ENCODE peak calls at places on chromosomes 13 and 19, in five cellular contexts. N is HCT116, J is aorta, F is coronary artery, Q is GM12865. V is an unnamed sample.

GRCh38 chr13:75091707-75092106 is 390.3 kb downstream of the TBC1D4 start:
- DNase-seq in N (no peak), J (no peak), F (no peak), Q (peak), V (no peak)

GRCh38 chr13:45522571-45522970 is 57.8 kb downstream of the COG3 start:
- DNase-seq in N (no peak), J (no peak), F (no peak), Q (no peak), V (no peak)

GRCh38 chr13:101785858-101786257 is 333.4 kb downstream of the ITGBL1 start:
- DNase-seq in N (peak), J (no peak), F (no peak), Q (peak), V (peak)

GRCh38 chr13:95535243-95535642 is 17.3 kb upstream of the CLDN10 start:
- DNase-seq in N (peak), J (no peak), F (no peak), Q (peak), V (no peak)

GRCh38 chr19:13099073-13099999 is 3.3 kb downstream of the LYL1 start:
- DNase-seq in N (no peak), J (peak), F (no peak), Q (peak), V (peak)

GRCh38 chr19:13505761-13506549 is at the start of gene CACNA1A:
- DNase-seq in N (no peak), J (no peak), F (no peak), Q (no peak), V (no peak)

GRCh38 chr13:59367467-59367866 is 796.3 kb downstream of the DIAPH3 start:
- DNase-seq in N (no peak), J (no peak), F (no peak), Q (no peak), V (no peak)

GRCh38 chr19:31913103-31913710 is 432.2 kb upstream of the ZNF507 start:
- DNase-seq in N (no peak), J (no peak), F (no peak), Q (no peak), V (no peak)

GRCh38 chr13:39159393-39159792 is 121.1 kb downstream of the NHLRC3 start:
- DNase-seq in N (no peak), J (no peak), F (no peak), Q (no peak), V (no peak)

GRCh38 chr19:13872695-13873389 is 4.1 kb upstream of the NANOS3 start:
- DNase-seq in N (no peak), J (no peak), F (no peak), Q (no peak), V (no peak)

GRCh38 chr13:31208554-31209122 is 8.9 kb downstream of the B3GLCT start:
- DNase-seq in N (no peak), J (no peak), F (no peak), Q (no peak), V (no peak)

GRCh38 chr13:31209172-31209818 is 9.5 kb downstream of the B3GLCT start:
- DNase-seq in N (no peak), J (no peak), F (no peak), Q (no peak), V (no peak)

GRCh38 chr13:31209819-31210209 is 10.0 kb downstream of the B3GLCT start:
- DNase-seq in N (no peak), J (no peak), F (no peak), Q (no peak), V (no peak)

GRCh38 chr13:31213681-31214289 is 14.0 kb downstream of the B3GLCT start:
- DNase-seq in N (no peak), J (no peak), F (no peak), Q (no peak), V (no peak)

GRCh38 chr13:31214379-31214778 is 14.6 kb downstream of the B3GLCT start:
- DNase-seq in N (no peak), J (no peak), F (no peak), Q (no peak), V (no peak)
- H3K4me3 ChIP-seq in N (no peak), J (no peak), F (no peak), Q (no peak), V (no peak)

GRCh38 chr19:8569066-8569761 is 8.0 kb downstream of the MYO1F start:
- DNase-seq in N (peak), J (no peak), F (no peak), Q (peak), V (peak)
- H3K4me3 ChIP-seq in N (peak), J (no peak), F (no peak), Q (peak), V (peak)

GRCh38 chr13:91347996-91348905 is 764 bp downstream of the MIR17HG start:
- DNase-seq in N (no peak), J (peak), F (peak), Q (peak), V (no peak)

GRCh38 chr13:91351123-91351522 is 3.6 kb downstream of the MIR17HG start:
- DNase-seq in N (no peak), J (no peak), F (no peak), Q (no peak), V (no peak)

GRCh38 chr13:91351980-91352379 is 4.5 kb downstream of the MIR17HG start:
- DNase-seq in N (no peak), J (no peak), F (no peak), Q (no peak), V (no peak)

GRCh38 chr13:91348906-91349435 is 1.5 kb downstream of the MIR17HG start:
- DNase-seq in N (peak), J (peak), F (peak), Q (peak), V (peak)

GRCh38 chr13:91349992-91350911 is 2.8 kb downstream of the MIR17HG start:
- DNase-seq in N (no peak), J (no peak), F (no peak), Q (peak), V (no peak)
- H3K4me3 ChIP-seq in N (peak), J (no peak), F (no peak), Q (peak), V (peak)

GRCh38 chr13:52739468-52740071 is at the start of gene CNMD:
- DNase-seq in N (no peak), J (no peak), F (no peak), Q (no peak), V (no peak)
- H3K4me3 ChIP-seq in N (no peak), J (peak), F (peak), Q (no peak), V (peak)

DNA sequence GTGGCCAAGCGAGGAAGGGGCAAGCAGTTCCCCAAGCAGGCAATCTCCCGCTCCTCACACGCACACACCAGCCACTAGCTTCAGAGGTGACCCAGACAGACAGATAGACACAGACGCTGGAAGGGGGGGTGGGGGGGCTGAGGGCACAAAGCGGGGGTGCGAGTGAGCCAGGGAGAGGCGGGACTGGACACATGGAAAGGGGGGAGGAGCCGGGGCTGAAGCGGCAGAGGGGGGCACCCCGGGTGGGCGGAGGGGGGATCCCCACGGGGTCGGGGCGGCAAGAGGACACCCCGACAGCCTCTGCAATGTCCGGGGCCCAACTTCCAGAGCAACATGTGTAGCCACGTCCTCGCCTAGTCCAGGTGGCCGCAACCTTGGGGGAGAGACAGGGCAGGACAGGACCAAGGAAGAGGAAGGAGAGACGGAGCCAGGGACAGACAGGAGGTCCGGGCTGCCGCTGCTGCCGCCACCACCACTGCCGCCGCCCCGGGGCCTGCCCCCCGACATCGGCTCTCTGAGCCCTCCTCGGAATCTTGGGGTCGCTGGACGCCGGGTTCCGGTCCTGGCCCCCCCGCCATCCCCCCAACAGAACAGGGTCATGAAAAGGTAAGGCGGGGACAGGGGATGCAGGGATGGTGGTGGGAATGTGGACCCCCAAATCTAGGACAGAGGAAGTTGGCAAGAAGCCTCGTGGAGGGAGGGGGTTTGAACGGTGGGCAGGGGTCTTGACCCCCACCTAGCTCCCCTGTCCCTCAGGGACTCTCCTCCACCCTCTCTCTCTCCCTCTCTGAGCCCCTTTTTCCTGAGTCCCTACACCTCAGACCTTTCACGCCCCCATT is 1.1 kb downstream of the GRIN2D start:
- DNase-seq in N (no peak), J (no peak), F (no peak), Q (no peak), V (no peak)
- H3K4me3 ChIP-seq in N (peak), J (no peak), F (peak), Q (no peak), V (no peak)

GRCh38 chr19:49409441-49410029 is 13.7 kb downstream of the PTH2 start:
- DNase-seq in N (no peak), J (no peak), F (no peak), Q (peak), V (peak)
- H3K4me3 ChIP-seq in N (no peak), J (no peak), F (no peak), Q (peak), V (peak)

DNA sequence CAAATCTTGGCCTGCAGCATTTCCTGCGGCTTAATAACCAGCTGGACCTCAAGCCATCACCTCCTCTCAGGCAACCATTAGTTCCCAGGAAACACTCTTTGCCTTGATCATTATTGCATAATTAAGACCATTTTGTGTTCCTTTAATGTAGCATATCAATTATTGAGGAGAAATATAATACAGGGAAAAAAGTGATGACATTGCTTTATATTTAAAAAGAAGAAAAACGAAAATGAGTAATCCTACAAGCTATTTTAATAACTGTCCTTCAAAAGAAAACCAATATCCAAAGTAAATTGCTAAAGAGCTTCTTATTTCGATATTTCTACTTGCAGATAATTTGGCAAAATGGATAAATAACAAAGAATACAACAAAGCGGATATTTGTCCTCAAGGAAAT is 1084.7 kb downstream of the EFNB2 start:
- DNase-seq in N (no peak), J (no peak), F (no peak), Q (no peak), V (no peak)
- H3K4me3 ChIP-seq in N (no peak), J (no peak), F (no peak), Q (no peak), V (no peak)